ENCODE peak calls at places on chromosomes 7 and 10, in five cellular contexts. Z is colonic mucosa, A is stomach, W is psoas muscle, Q is left lung. K is an unnamed sample.

GRCh38 chr7:112492165-112492564 is 11.4 kb downstream of the LSMEM1 start:
- DNase-seq in Z (no peak), A (no peak), W (no peak), Q (no peak), K (no peak)

GRCh38 chr10:132113766-132114365 is 48.1 kb downstream of the JAKMIP3 start:
- DNase-seq in Z (no peak), A (peak), W (no peak), Q (peak), K (no peak)

GRCh38 chr7:20562461-20562860 is 53.0 kb upstream of the ABCB5 start:
- DNase-seq in Z (no peak), A (no peak), W (no peak), Q (no peak), K (peak)

GRCh38 chr10:82861889-82862288 is 986.9 kb downstream of the NRG3 start:
- DNase-seq in Z (no peak), A (no peak), W (no peak), Q (no peak), K (no peak)

GRCh38 chr7:157926107-157926506 is 589.3 kb downstream of the DNAJB6 start:
- DNase-seq in Z (no peak), A (no peak), W (no peak), Q (no peak), K (no peak)

GRCh38 chr10:90222939-90223338 is 521.5 kb downstream of the KIF20B start:
- DNase-seq in Z (no peak), A (no peak), W (no peak), Q (no peak), K (no peak)

GRCh38 chr7:47376991-47377590 is 204.8 kb downstream of the TNS3 start:
- DNase-seq in Z (no peak), A (peak), W (peak), Q (no peak), K (no peak)

GRCh38 chr10:49286686-49287085 is 12.3 kb upstream of the C10orf71 start:
- DNase-seq in Z (no peak), A (peak), W (peak), Q (peak), K (no peak)

GRCh38 chr7:100897111-100897608 is 1.5 kb upstream of the ACHE start:
- DNase-seq in Z (peak), A (peak), W (peak), Q (no peak), K (no peak)

GRCh38 chr10:79056736-79057391 is 11.9 kb upstream of the ZMIZ1 start:
- DNase-seq in Z (peak), A (no peak), W (peak), Q (peak), K (no peak)

GRCh38 chr7:107046511-107047259 is 2.2 kb downstream of the PRKAR2B start:
- DNase-seq in Z (no peak), A (no peak), W (no peak), Q (no peak), K (no peak)

DNA sequence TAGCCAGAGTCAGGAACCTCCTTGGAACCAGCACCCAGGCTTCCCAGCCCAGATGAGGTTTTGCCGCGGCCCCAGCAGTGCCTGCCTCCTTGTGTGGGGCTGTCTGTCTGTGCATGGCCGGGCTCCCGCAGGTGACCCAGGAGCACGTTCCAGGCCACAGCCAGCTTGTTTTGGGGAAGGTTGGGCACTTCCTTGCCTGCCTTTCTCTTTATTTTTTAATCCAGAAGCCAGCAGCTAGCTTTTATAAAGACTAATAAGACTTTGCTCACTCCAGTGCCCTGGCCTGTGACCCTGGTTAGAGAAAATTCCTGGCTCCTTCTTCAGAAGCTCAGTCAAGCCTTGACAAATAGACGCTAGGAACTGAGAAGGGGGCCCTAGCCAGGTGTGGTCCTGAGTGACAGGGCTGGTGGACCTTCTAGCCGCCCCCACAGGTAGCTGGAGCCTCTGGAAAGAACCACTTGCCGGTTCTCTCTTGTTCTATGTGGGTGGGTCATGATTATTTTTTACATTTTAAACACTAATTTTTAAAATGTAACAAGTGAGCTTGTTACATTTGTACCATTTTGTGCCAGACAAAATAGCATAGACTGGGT is 837 bp downstream of the SLC29A3 start:
- DNase-seq in Z (no peak), A (no peak), W (no peak), Q (no peak), K (no peak)
- H3K27ac ChIP-seq in Z (no peak), A (peak), W (peak), Q (no peak), K (peak)

GRCh38 chr7:91090684-91091083 is 173.5 kb upstream of the FZD1 start:
- DNase-seq in Z (no peak), A (no peak), W (no peak), Q (no peak), K (no peak)
- H3K27ac ChIP-seq in Z (no peak), A (no peak), W (no peak), Q (no peak), K (no peak)

GRCh38 chr7:101922631-101923275 is 105.3 kb downstream of the CUX1 start:
- DNase-seq in Z (no peak), A (no peak), W (no peak), Q (no peak), K (no peak)
- H3K27ac ChIP-seq in Z (no peak), A (no peak), W (peak), Q (peak), K (no peak)

GRCh38 chr7:151688236-151688780 is 168.6 kb upstream of the RHEB start:
- DNase-seq in Z (no peak), A (no peak), W (no peak), Q (no peak), K (no peak)
- H3K27ac ChIP-seq in Z (no peak), A (peak), W (no peak), Q (peak), K (peak)

GRCh38 chr7:30761214-30762156 is 9.6 kb downstream of the INMT start:
- DNase-seq in Z (no peak), A (no peak), W (no peak), Q (no peak), K (no peak)
- H3K27ac ChIP-seq in Z (no peak), A (no peak), W (no peak), Q (no peak), K (no peak)

DNA sequence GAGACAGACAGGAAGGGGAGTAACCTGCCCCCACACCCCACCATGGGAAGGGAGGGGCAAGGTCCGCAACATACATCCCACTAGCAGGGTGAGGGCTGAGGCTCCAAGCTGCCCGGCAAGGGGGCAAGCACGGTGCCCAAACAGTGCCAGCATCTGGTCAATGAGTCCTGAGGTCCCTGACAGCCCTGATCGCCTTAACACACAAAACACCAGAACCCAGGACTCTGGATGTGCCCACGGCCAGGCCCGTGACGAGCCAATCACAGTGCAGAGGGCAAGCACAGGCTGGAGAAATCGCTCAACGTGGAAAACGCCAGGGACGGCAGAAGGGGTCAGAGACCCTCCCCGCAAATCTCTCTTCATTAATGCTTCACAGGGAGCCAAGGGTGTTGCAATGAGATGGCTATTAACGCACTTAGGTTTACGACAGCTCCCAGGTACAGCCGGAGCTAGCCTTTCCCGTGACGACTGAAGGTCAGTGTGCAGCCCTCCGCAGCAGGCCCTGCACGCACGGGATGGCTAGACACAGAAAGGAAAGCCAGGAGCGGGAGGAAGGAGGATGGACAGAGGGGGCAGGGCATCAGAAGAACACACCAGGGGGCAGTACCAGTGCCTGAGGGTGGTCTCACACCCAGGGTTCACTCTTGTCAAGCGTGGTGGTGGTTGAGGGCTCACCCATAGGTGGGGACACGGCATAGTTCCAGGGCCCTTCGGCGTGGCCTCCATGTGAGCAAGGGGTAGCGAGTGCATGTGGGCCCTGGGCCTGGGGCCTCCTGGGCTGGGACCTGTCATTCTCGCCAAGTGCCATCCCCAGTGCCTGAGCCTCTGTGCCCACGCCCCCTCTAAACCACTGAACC is 220.5 kb downstream of the MAD1L1 start:
- DNase-seq in Z (no peak), A (no peak), W (peak), Q (peak), K (no peak)
- H3K27ac ChIP-seq in Z (no peak), A (no peak), W (no peak), Q (no peak), K (no peak)

K was measured in RWPE1.